ENCODE peak calls at places on chromosomes 4 and X, in five cellular contexts. H, N, W, Z and X are unnamed samples.

GRCh38 chr4:8851321-8852117 is 20.1 kb downstream of the HMX1 start:
- DNase-seq in H (no peak), N (no peak), W (no peak), Z (no peak), X (no peak)

GRCh38 chr4:28256295-28256694 is 1395.7 kb downstream of the STIM2 start:
- DNase-seq in W (no peak), Z (no peak), H (no peak), N (no peak), X (no peak)

GRCh38 chrX:86148594-86148993 is 343 bp downstream of the DACH2 start:
- DNase-seq in W (no peak), H (no peak), Z (no peak), N (peak; percentile 10), X (no peak)

GRCh38 chr4:16225139-16225538 is 1.1 kb downstream of the TAPT1 start:
- DNase-seq in H (no peak), Z (no peak), N (no peak), W (no peak), X (no peak)

GRCh38 chr4:86279247-86279960 is 80.4 kb downstream of the MAPK10 start:
- DNase-seq in Z (no peak), W (no peak), N (no peak), H (no peak), X (no peak)

GRCh38 chr4:130210871-130211270 is 1114.9 kb downstream of the C4orf33 start:
- DNase-seq in N (no peak), H (no peak), Z (no peak), W (no peak), X (no peak)

GRCh38 chr4:141637565-141637964 is 1.2 kb downstream of the IL15 start:
- DNase-seq in H (no peak), N (no peak), Z (no peak), W (no peak), X (no peak)

GRCh38 chr4:67886281-67886680 is 2.5 kb upstream of the TMPRSS11D start:
- DNase-seq in W (no peak), Z (no peak), H (no peak), N (no peak), X (no peak)

GRCh38 chr4:5928241-5928640 is 35.4 kb upstream of the CRMP1 start:
- DNase-seq in Z (no peak), H (no peak), N (no peak), W (no peak), X (no peak)

GRCh38 chrX:47198687-47199080 is 5.1 kb downstream of the UBA1 start:
- DNase-seq in Z (no peak), N (no peak), W (no peak), H (no peak), X (no peak)

GRCh38 chr4:25870081-25870480 is 7.3 kb upstream of the SEL1L3 start:
- DNase-seq in H (no peak), N (no peak), W (no peak), Z (no peak), X (no peak)

GRCh38 chrX:15761564-15762191 is 23.6 kb downstream of the CA5B start:
- DNase-seq in W (no peak), N (peak; percentile 1), Z (no peak), H (no peak), X (peak; percentile 12)

GRCh38 chr4:123593655-123594054 is 197.1 kb downstream of the SPRY1 start:
- DNase-seq in Z (no peak), W (no peak), N (no peak), H (no peak), X (no peak)

GRCh38 chrX:13110427-13111324 is 66.3 kb upstream of the FAM9C start:
- DNase-seq in Z (no peak), W (no peak), H (no peak), N (peak; percentile 26), X (no peak)

GRCh38 chrX:72569786-72570185 is 2.9 kb downstream of the HDAC8 start:
- DNase-seq in H (peak; percentile 24), N (no peak), Z (no peak), W (no peak), X (peak; percentile 4)

GRCh38 chr4:2962099-2962455 is 1.1 kb downstream of the NOP14 start:
- DNase-seq in H (no peak), N (no peak), W (no peak), Z (no peak), X (peak; percentile 78)

GRCh38 chr4:6953751-6954380 is 44.2 kb downstream of the TBC1D14 start:
- DNase-seq in H (peak; percentile 40), N (no peak), W (peak; percentile 95), Z (no peak), X (no peak)

GRCh38 chr4:140630246-140630645 is 61.5 kb upstream of the UCP1 start:
- DNase-seq in Z (no peak), H (no peak), N (no peak), W (no peak), X (no peak)

GRCh38 chr4:151649461-151649860 is 111.3 kb downstream of the GATB start:
- DNase-seq in H (no peak), Z (no peak), W (no peak), N (no peak), X (no peak)

GRCh38 chr4:14025891-14026290 is 398.4 kb upstream of the BOD1L1 start:
- DNase-seq in H (no peak), Z (no peak), N (no peak), W (no peak), X (no peak)

GRCh38 chr4:77669911-77670590 is 64.4 kb downstream of the CXCL13 start:
- DNase-seq in W (no peak), N (peak; percentile 79), Z (no peak), H (no peak), X (no peak)

GRCh38 chrX:3244955-3245354 is 101.5 kb downstream of the MXRA5 start:
- DNase-seq in N (no peak), H (no peak), Z (no peak), W (no peak), X (no peak)

GRCh38 chr4:108885211-108885610 is 122.4 kb upstream of the ETNPPL start:
- DNase-seq in Z (no peak), N (no peak), H (no peak), W (no peak), X (no peak)

GRCh38 chrX:130393451-130394074 is 8.1 kb upstream of the GPR119 start:
- DNase-seq in Z (no peak), W (no peak), N (peak; percentile 46), H (peak; percentile 40), X (no peak)

GRCh38 chrX:68249401-68249831 is 183.9 kb downstream of the OPHN1 start:
- DNase-seq in N (no peak), H (no peak), Z (no peak), W (peak; percentile 14), X (no peak)

GRCh38 chr4:120990246-120990645 is 67.7 kb upstream of the PRDM5 start:
- DNase-seq in Z (no peak), N (no peak), W (no peak), H (no peak), X (no peak)